ENCODE peak calls at places on chromosomes 13 and 19, in five cellular contexts. One of them, this sample, is unnamed.

GRCh38 chr13:47437411-47437810 is 540.6 kb upstream of the HTR2A start:
- DNase-seq in esophagus muscularis mucosa: no peak
- DNase-seq in transverse colon: no peak
- DNase-seq in GM23338: no peak
- DNase-seq in Panc1: no peak
- DNase-seq in this sample: no peak

GRCh38 chr13:48304132-48304876 is 753 bp downstream of the RB1 start:
- DNase-seq in Panc1: no peak
- DNase-seq in esophagus muscularis mucosa: no peak
- DNase-seq in GM23338: no peak
- DNase-seq in transverse colon: peak; percentile 57
- DNase-seq in this sample: no peak

GRCh38 chr19:11479470-11480080 is 1.3 kb downstream of the ELAVL3 start:
- DNase-seq in esophagus muscularis mucosa: no peak
- DNase-seq in GM23338: peak; percentile 91
- DNase-seq in Panc1: no peak
- DNase-seq in transverse colon: peak; percentile 26
- DNase-seq in this sample: no peak

GRCh38 chr19:38711726-38712153 is 32.5 kb downstream of the CAPN12 start:
- DNase-seq in Panc1: no peak
- DNase-seq in esophagus muscularis mucosa: no peak
- DNase-seq in transverse colon: peak; percentile 31
- DNase-seq in GM23338: no peak
- DNase-seq in this sample: no peak

GRCh38 chr13:114005206-114005720 is 31.4 kb upstream of the C13orf46 start:
- DNase-seq in transverse colon: no peak
- DNase-seq in GM23338: no peak
- DNase-seq in esophagus muscularis mucosa: no peak
- DNase-seq in Panc1: no peak
- DNase-seq in this sample: no peak

GRCh38 chr19:39474139-39474620 is 6.5 kb upstream of the TIMM50 start:
- DNase-seq in GM23338: peak; percentile 87
- DNase-seq in esophagus muscularis mucosa: no peak
- DNase-seq in transverse colon: peak; percentile 50
- DNase-seq in Panc1: no peak
- DNase-seq in this sample: no peak

GRCh38 chr13:38767506-38768265 is 80.8 kb downstream of the FREM2 start:
- DNase-seq in GM23338: no peak
- DNase-seq in esophagus muscularis mucosa: no peak
- DNase-seq in transverse colon: no peak
- DNase-seq in Panc1: no peak
- DNase-seq in this sample: no peak

GRCh38 chr19:21750586-21751128 is 16.7 kb downstream of the ZNF100 start:
- DNase-seq in esophagus muscularis mucosa: no peak
- DNase-seq in transverse colon: no peak
- DNase-seq in Panc1: no peak
- DNase-seq in GM23338: no peak
- DNase-seq in this sample: no peak

GRCh38 chr19:24086974-24087595 is at the start of gene ZNF254:
- DNase-seq in Panc1: peak; percentile 76
- DNase-seq in GM23338: peak; percentile 99
- DNase-seq in esophagus muscularis mucosa: peak; percentile 97
- DNase-seq in transverse colon: peak; percentile 89
- DNase-seq in this sample: peak; percentile 90

GRCh38 chr13:92574499-92574898 is 652.1 kb upstream of the GPC6 start:
- DNase-seq in esophagus muscularis mucosa: no peak
- DNase-seq in Panc1: no peak
- DNase-seq in GM23338: no peak
- DNase-seq in transverse colon: no peak
- DNase-seq in this sample: no peak

GRCh38 chr13:48515732-48516131 is 17.1 kb downstream of the RCBTB2 start:
- DNase-seq in transverse colon: no peak
- DNase-seq in esophagus muscularis mucosa: no peak
- DNase-seq in GM23338: no peak
- DNase-seq in Panc1: no peak
- DNase-seq in this sample: no peak

GRCh38 chr19:16325671-16326400 is 1.2 kb downstream of the KLF2 start:
- DNase-seq in esophagus muscularis mucosa: no peak
- DNase-seq in GM23338: peak; percentile 93
- DNase-seq in transverse colon: peak; percentile 46
- DNase-seq in Panc1: no peak
- DNase-seq in this sample: no peak

GRCh38 chr13:26872444-26873173 is 112.0 kb upstream of the GPR12 start:
- DNase-seq in transverse colon: peak; percentile 33
- DNase-seq in GM23338: peak; percentile 91
- DNase-seq in esophagus muscularis mucosa: no peak
- DNase-seq in Panc1: peak; percentile 8
- DNase-seq in this sample: no peak

GRCh38 chr19:43957891-43958290 is 6.9 kb downstream of the ZNF221 start:
- DNase-seq in esophagus muscularis mucosa: no peak
- DNase-seq in transverse colon: no peak
- DNase-seq in GM23338: no peak
- DNase-seq in Panc1: no peak
- DNase-seq in this sample: no peak

GRCh38 chr13:23510979-23511735 is 59.1 kb upstream of the TNFRSF19 start:
- DNase-seq in esophagus muscularis mucosa: no peak
- DNase-seq in Panc1: no peak
- DNase-seq in transverse colon: no peak
- DNase-seq in GM23338: peak; percentile 40
- DNase-seq in this sample: no peak

GRCh38 chr13:20891768-20892167 is 10.8 kb downstream of the XPO4 start:
- DNase-seq in Panc1: no peak
- DNase-seq in transverse colon: no peak
- DNase-seq in esophagus muscularis mucosa: no peak
- DNase-seq in GM23338: no peak
- DNase-seq in this sample: no peak

GRCh38 chr13:94928127-94928526 is 215.8 kb upstream of the SOX21 start:
- DNase-seq in Panc1: no peak
- DNase-seq in esophagus muscularis mucosa: no peak
- DNase-seq in transverse colon: no peak
- DNase-seq in GM23338: no peak
- DNase-seq in this sample: no peak

GRCh38 chr13:99982741-99983400 is 1.3 kb downstream of the ZIC2 start:
- DNase-seq in Panc1: no peak
- DNase-seq in GM23338: peak; percentile 31
- DNase-seq in transverse colon: no peak
- DNase-seq in esophagus muscularis mucosa: peak; percentile 62
- DNase-seq in this sample: no peak

GRCh38 chr19:43430142-43430710 is 15.5 kb downstream of the TEX101 start:
- DNase-seq in GM23338: peak; percentile 75
- DNase-seq in transverse colon: peak; percentile 28
- DNase-seq in esophagus muscularis mucosa: no peak
- DNase-seq in Panc1: no peak
- DNase-seq in this sample: no peak

GRCh38 chr13:20721454-20722357 is 18.2 kb downstream of the IL17D start:
- DNase-seq in esophagus muscularis mucosa: no peak
- DNase-seq in Panc1: no peak
- DNase-seq in transverse colon: peak; percentile 30
- DNase-seq in GM23338: peak; percentile 85
- DNase-seq in this sample: no peak

GRCh38 chr13:21402586-21403307 is 56.4 kb downstream of the ZDHHC20 start:
- DNase-seq in Panc1: no peak
- DNase-seq in esophagus muscularis mucosa: no peak
- DNase-seq in GM23338: no peak
- DNase-seq in transverse colon: no peak
- DNase-seq in this sample: no peak

GRCh38 chr19:29655648-29656335 is 9.5 kb upstream of the PLEKHF1 start:
- DNase-seq in transverse colon: no peak
- DNase-seq in Panc1: no peak
- DNase-seq in GM23338: no peak
- DNase-seq in esophagus muscularis mucosa: no peak
- DNase-seq in this sample: no peak

GRCh38 chr19:17001603-17002183 is 24.9 kb downstream of the CPAMD8 start:
- DNase-seq in esophagus muscularis mucosa: no peak
- DNase-seq in GM23338: peak; percentile 66
- DNase-seq in transverse colon: no peak
- DNase-seq in Panc1: no peak
- DNase-seq in this sample: no peak

GRCh38 chr13:46278474-46278873 is 66.7 kb downstream of the LRRC63 start:
- DNase-seq in Panc1: no peak
- DNase-seq in GM23338: peak; percentile 56
- DNase-seq in esophagus muscularis mucosa: no peak
- DNase-seq in transverse colon: no peak
- DNase-seq in this sample: no peak

GRCh38 chr19:3554254-3555083 is 2.9 kb downstream of the MFSD12 start:
- DNase-seq in transverse colon: no peak
- DNase-seq in GM23338: no peak
- DNase-seq in Panc1: no peak
- DNase-seq in esophagus muscularis mucosa: no peak
- DNase-seq in this sample: no peak

GRCh38 chr13:67736646-67737420 is 506.7 kb upstream of the PCDH9 start:
- DNase-seq in Panc1: no peak
- DNase-seq in GM23338: peak; percentile 77
- DNase-seq in esophagus muscularis mucosa: no peak
- DNase-seq in transverse colon: no peak
- DNase-seq in this sample: no peak

GRCh38 chr13:37074703-37075102 is 15.2 kb upstream of the SUPT20H start:
- DNase-seq in esophagus muscularis mucosa: no peak
- DNase-seq in transverse colon: no peak
- DNase-seq in Panc1: no peak
- DNase-seq in GM23338: peak; percentile 48
- DNase-seq in this sample: no peak

GRCh38 chr13:41465215-41465907 is 8.0 kb downstream of the RGCC start:
- DNase-seq in esophagus muscularis mucosa: no peak
- DNase-seq in GM23338: no peak
- DNase-seq in Panc1: no peak
- DNase-seq in transverse colon: peak; percentile 70
- DNase-seq in this sample: no peak

GRCh38 chr13:27921421-27921960 is 1.7 kb downstream of the PDX1 start:
- DNase-seq in Panc1: no peak
- DNase-seq in GM23338: peak; percentile 54
- DNase-seq in transverse colon: no peak
- DNase-seq in esophagus muscularis mucosa: no peak
- DNase-seq in this sample: no peak

GRCh38 chr19:57320180-57321084 is at the start of gene ZNF543:
- DNase-seq in GM23338: peak; percentile 99
- DNase-seq in Panc1: peak; percentile 80
- DNase-seq in transverse colon: peak; percentile 96
- DNase-seq in esophagus muscularis mucosa: peak; percentile 99
- DNase-seq in this sample: peak; percentile 91
- TF ChIP-seq CTCF in GM23338: no peak
- TF ChIP-seq CTCF in Panc1: no peak
- TF ChIP-seq CTCF in transverse colon: no peak
- TF ChIP-seq CTCF in esophagus muscularis mucosa: no peak
- TF ChIP-seq CTCF in this sample: peak; percentile 23

DNA sequence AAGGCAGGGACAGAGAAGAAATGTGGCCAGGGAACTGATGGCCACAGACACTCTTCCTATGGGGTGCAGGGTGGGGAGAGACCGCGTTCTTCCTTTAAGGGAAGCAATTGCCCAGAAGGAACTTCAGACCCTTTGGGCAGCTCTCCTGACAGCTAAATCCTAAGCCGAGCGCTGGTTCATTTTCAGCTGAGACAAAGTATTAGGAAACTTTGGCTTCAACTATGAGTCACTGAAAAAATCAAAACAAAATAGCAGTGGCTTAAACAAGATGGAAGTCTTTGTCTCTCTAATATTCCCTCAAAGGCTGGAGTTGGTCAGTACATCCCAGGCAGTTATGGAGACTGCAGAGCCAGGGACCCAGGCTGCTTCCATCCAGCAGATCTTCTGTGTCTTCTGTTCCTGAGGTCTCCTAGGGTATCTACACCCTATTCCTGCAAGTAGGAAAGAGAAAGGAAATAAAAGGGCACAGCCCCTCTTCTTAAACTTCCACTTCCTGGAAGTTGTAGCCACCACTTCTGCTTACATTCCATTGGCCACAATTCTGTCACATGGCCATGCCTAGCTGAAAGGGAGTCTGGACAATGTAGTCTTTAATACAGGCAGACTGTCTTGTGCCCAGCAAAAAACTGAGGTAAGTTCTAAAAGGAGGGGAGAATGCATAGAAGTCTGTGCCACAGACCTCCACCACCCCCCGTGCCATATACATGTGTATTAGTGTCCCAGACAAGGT is 163.5 kb downstream of the KATNAL1 start:
- DNase-seq in esophagus muscularis mucosa: no peak
- DNase-seq in transverse colon: no peak
- DNase-seq in Panc1: no peak
- DNase-seq in GM23338: no peak
- DNase-seq in this sample: no peak
- TF ChIP-seq POLR2AphosphoS5 in esophagus muscularis mucosa: no peak
- TF ChIP-seq POLR2AphosphoS5 in transverse colon: no peak
- TF ChIP-seq POLR2AphosphoS5 in Panc1: no peak
- TF ChIP-seq POLR2AphosphoS5 in GM23338: no peak
- TF ChIP-seq POLR2AphosphoS5 in this sample: no peak

DNA sequence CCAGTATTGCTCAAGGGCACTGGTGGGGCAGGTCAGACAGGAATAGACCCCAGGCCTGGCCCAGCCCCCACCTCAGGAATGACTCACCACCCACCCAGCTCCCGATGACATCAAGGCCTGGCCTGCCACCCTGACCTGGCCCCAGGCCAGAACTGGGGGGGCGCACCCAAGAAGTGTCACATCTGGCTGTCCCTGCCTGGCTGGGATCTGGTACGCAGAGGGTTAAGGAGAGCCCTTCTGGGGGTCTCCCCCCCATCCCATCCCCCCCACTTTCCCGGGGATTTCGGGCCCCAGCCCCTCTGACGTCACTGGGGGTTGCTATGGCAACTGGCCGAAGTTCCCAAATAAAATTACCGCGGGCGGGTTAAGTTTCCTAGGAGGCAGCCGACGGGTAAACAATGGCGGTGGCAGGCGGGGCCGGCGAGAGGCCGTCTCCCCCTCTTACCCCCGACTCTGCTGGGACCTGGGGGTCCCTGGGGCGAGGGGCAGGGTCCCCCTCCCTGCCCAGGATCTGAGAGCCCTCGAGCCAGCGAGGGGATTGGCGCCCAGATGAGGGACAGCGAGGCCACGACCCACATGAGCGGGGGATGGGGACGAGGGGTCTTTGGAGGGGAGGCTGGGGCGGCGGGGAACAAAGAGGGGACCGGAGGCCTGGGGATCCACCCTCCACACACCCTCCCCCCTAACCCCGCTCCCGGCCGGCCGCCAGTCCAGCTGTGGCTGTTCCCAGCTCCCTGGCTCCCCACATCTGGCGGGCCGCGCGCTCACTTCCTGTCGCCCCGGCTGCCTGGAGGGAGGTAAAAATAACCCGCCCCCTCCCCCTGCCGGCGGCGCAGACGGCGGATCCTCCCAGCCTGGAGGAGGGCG is 29.7 kb upstream of the NANOS3 start:
- DNase-seq in GM23338: peak; percentile 97
- DNase-seq in transverse colon: peak; percentile 93
- DNase-seq in esophagus muscularis mucosa: peak; percentile 99
- DNase-seq in Panc1: no peak
- DNase-seq in this sample: peak; percentile 97
- TF ChIP-seq CTCF in GM23338: peak; percentile 27
- TF ChIP-seq CTCF in transverse colon: peak; percentile 33
- TF ChIP-seq CTCF in esophagus muscularis mucosa: peak; percentile 32
- TF ChIP-seq CTCF in Panc1: no peak
- TF ChIP-seq CTCF in this sample: no peak

DNA sequence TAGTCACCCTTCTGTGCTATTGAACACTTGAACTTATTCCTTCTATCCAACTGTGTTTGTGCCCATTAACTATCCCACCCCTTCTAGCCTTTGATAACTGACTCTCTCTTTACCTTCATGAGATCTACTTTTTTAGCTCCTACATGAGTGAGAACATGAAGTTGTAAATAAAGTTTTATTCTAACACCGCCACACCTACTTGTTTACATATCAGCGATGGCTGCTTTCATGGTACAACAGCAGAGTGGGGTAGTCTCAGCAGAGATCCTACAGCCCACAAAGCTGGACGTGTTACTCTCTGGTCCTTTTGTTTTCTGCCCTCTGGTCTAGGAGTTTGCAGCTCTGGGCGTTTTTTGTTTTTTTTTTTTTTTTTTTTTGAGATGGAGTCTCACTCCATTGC is 23.7 kb downstream of the VSTM1 start:
- DNase-seq in transverse colon: no peak
- DNase-seq in esophagus muscularis mucosa: no peak
- DNase-seq in Panc1: no peak
- DNase-seq in GM23338: no peak
- DNase-seq in this sample: no peak
- TF ChIP-seq POLR2AphosphoS5 in transverse colon: no peak
- TF ChIP-seq POLR2AphosphoS5 in esophagus muscularis mucosa: no peak
- TF ChIP-seq POLR2AphosphoS5 in Panc1: no peak
- TF ChIP-seq POLR2AphosphoS5 in GM23338: no peak
- TF ChIP-seq POLR2AphosphoS5 in this sample: no peak

This sample was measured in vagina.